ENCODE peak calls at places on chromosomes 5 and 9, in seven cellular contexts. S is GM12864, X is AG04449, K is fibroblast of mammary gland, R is A673, P is left lung, N is AG09309. I is an unnamed sample.

GRCh38 chr5:43711496-43711895 is 108.5 kb downstream of the NNT start:
- DNase-seq in S (no peak), X (no peak), K (peak; percentile 30), R (peak; percentile 51), P (no peak), N (no peak), I (no peak)

GRCh38 chr9:33220681-33221567 is 19.0 kb upstream of the SPINK4 start:
- DNase-seq in S (no peak), X (no peak), K (no peak), R (no peak), P (peak; percentile 78), N (no peak), I (no peak)

GRCh38 chr5:121748690-121749089 is 103.0 kb upstream of the FTMT start:
- DNase-seq in S (no peak), X (no peak), K (no peak), R (no peak), P (no peak), N (no peak), I (no peak)

GRCh38 chr5:68252678-68253520 is 37.3 kb downstream of the PIK3R1 start:
- DNase-seq in S (no peak), X (no peak), K (peak; percentile 85), R (peak; percentile 86), P (no peak), N (no peak), I (peak; percentile 73)

GRCh38 chr5:38285226-38285625 is 26.9 kb downstream of the EGFLAM start:
- DNase-seq in S (no peak), X (no peak), K (no peak), R (no peak), P (no peak), N (no peak), I (no peak)

GRCh38 chr5:125065736-125066135 is 319.3 kb upstream of the ZNF608 start:
- DNase-seq in S (no peak), X (no peak), K (no peak), R (no peak), P (no peak), N (no peak), I (no peak)

GRCh38 chr5:56512314-56512996 is 279.3 kb upstream of the ANKRD55 start:
- DNase-seq in S (no peak), X (no peak), K (peak; percentile 17), R (no peak), P (no peak), N (no peak), I (peak; percentile 5)

GRCh38 chr5:142422426-142422825 is 97.6 kb upstream of the SPRY4 start:
- DNase-seq in S (no peak), X (no peak), K (peak; percentile 73), R (no peak), P (no peak), N (peak; percentile 42), I (no peak)

GRCh38 chr5:1059884-1060263 is 51.3 kb downstream of the NKD2 start:
- DNase-seq in S (no peak), X (no peak), K (no peak), R (no peak), P (peak; percentile 59), N (no peak), I (no peak)

GRCh38 chr5:34534237-34535108 is 121.7 kb upstream of the RAI14 start:
- DNase-seq in S (peak; percentile 72), X (peak; percentile 94), K (peak; percentile 90), R (no peak), P (no peak), N (peak; percentile 87), I (peak; percentile 88)

GRCh38 chr5:4994994-4995393 is 145.1 kb upstream of the ADAMTS16 start:
- DNase-seq in S (no peak), X (no peak), K (peak; percentile 79), R (peak; percentile 44), P (no peak), N (peak; percentile 52), I (no peak)

GRCh38 chr5:23026252-23027170 is 173.4 kb upstream of the CDH12 start:
- DNase-seq in S (no peak), X (no peak), K (peak; percentile 68), R (peak; percentile 27), P (no peak), N (no peak), I (no peak)

GRCh38 chr9:113355197-113355596 is 5.9 kb downstream of the BSPRY start:
- DNase-seq in S (no peak), X (no peak), K (peak; percentile 40), R (peak; percentile 24), P (no peak), N (no peak), I (no peak)

GRCh38 chr5:162323471-162323870 is 255.9 kb downstream of the GABRG2 start:
- DNase-seq in S (no peak), X (no peak), K (no peak), R (peak; percentile 84), P (no peak), N (no peak), I (no peak)

DNA sequence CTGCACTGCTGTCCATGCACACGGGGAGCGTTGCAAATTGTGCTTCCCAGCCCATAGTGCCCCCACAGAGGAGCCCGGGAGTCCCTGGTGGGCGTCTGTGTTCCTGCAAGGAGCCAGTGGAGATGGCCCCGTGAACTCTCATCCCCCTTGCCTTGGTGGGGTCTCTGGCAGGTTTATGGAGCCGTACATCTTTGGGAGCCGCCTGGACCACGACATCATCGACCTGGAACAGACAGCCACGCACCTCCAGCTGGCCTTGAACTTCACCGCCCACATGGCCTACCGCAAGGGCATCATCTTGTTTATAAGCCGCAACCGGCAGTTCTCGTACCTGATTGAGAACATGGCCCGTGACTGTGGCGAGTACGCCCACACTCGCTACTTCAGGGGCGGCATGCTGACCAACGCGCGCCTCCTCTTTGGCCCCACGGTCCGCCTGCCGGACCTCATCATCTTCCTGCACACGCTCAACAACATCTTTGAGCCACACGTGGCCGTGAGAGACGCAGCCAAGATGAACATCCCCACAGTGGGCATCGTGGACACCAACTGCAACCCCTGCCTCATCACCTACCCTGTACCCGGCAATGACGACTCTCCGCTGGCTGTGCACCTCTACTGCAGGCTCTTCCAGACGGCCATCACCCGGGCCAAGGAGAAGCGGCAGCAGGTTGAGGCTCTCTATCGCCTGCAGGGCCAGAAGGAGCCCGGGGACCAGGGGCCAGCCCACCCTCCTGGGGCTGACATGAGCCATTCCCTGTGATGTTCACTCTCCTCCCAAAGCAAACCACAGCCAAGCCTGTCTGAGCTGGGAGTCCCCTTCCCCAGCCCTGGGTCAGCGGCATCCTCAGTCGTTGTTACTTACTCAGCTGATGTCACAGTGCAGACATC is 3.1 kb downstream of the MRPS2 start:
- DNase-seq in S (no peak), X (no peak), K (no peak), R (no peak), P (peak; percentile 68), N (no peak), I (no peak)
- H3K4me3 ChIP-seq in S (no peak overlapping the region), X (no peak overlapping the region), K (no peak overlapping the region), R (no peak overlapping the region), P (no peak overlapping the region), N (no peak overlapping the region), I (no peak overlapping the region)

GRCh38 chr5:66675369-66675768 is 79.2 kb downstream of the MAST4 start:
- DNase-seq in S (no peak), X (no peak), K (no peak), R (no peak), P (no peak), N (no peak), I (no peak)

GRCh38 chr5:66680227-66680626 is 84.0 kb downstream of the MAST4 start:
- DNase-seq in S (no peak), X (no peak), K (no peak), R (no peak), P (no peak), N (no peak), I (no peak)

GRCh38 chr5:66684663-66685062 is 88.5 kb downstream of the MAST4 start:
- DNase-seq in S (no peak), X (no peak), K (no peak), R (no peak), P (no peak), N (no peak), I (no peak)

DNA sequence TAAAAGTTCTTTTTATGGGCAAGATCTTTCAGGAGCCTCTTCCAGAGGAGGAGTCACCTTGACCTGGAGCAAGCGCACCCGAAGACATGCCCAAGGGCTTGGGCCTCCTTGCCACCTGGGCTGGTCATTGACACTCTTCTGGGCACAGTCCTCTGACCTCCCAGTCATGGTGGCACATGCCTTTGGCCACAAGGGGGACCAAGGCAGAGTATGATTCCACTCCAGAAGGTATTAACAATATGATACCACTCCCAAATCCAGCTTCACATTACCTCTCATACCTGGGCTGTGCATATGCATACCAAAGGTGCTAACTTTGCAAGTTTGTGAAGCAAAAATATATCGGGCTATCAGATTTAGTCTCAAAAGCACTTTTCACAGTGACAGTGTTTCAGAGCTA is 84.6 kb downstream of the MAST4 start:
- DNase-seq in S (no peak), X (no peak), K (no peak), R (no peak), P (no peak), N (no peak), I (no peak)
- TF ChIP-seq CTCF in S (peak; percentile 48), X (no peak), K (peak; percentile 17), R (no peak), P (no peak), N (no peak), I (no peak)

GRCh38 chr5:159061186-159061796 is 38.4 kb downstream of the EBF1 start:
- DNase-seq in S (no peak), X (no peak), K (peak; percentile 93), R (no peak), P (peak; percentile 65), N (no peak), I (no peak)

GRCh38 chr5:159059722-159060121 is 40.0 kb downstream of the EBF1 start:
- DNase-seq in S (no peak), X (no peak), K (no peak), R (no peak), P (no peak), N (no peak), I (no peak)

GRCh38 chr5:159056201-159056600 is 43.5 kb downstream of the EBF1 start:
- DNase-seq in S (no peak), X (no peak), K (no peak), R (no peak), P (no peak), N (no peak), I (no peak)

GRCh38 chr5:159057426-159057825 is 42.3 kb downstream of the EBF1 start:
- DNase-seq in S (no peak), X (no peak), K (no peak), R (no peak), P (no peak), N (no peak), I (no peak)

DNA sequence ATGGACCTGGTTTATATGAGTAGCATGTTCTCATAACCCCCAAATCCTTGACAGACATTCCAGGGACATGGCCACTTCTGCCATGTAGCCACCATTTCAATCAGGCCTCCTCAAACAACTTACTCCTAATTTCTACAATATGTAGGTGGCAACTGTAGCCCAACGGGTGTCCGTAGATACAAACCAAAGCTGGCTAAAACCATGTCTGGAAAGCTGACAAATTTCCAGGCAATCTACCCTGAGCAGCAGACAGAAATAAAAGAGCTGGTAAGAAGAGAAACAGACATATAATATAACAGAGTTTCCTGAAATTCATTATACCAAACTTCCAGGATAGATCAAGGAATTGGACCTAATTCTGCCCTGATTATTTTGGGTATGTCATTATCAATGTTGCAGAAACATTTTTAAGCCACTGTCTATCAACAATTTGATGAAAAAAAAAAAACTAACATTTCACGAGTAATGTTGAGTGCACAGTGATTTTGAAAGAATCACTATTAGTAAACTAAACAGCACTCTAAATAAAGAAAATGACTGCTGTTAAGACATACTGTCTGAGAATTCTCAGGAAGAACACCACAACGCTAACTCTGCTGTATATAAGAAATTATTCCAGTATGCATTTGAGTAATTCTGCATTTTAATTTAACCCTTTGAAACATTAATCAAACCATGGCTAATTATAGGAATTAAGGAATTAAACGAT is 40.6 kb downstream of the EBF1 start:
- DNase-seq in S (no peak), X (no peak), K (no peak), R (no peak), P (no peak), N (no peak), I (peak; percentile 18)
- H3K4me3 ChIP-seq in S (no peak overlapping the region), X (no peak overlapping the region), K (no peak overlapping the region), R (no peak overlapping the region), P (no peak overlapping the region), N (no peak overlapping the region), I (no peak overlapping the region)

GRCh38 chr5:136802382-136802781 is 437.0 kb upstream of the TRPC7 start:
- DNase-seq in S (no peak), X (no peak), K (peak; percentile 54), R (no peak), P (no peak), N (no peak), I (no peak)
- TF ChIP-seq CTCF in S (no peak), X (peak; percentile 20), K (peak; percentile 33), R (peak; percentile 25), P (no peak), N (peak; percentile 46), I (no peak)